ENCODE peak calls at places on chromosome 1, in four cellular contexts. J, B, O and W are unnamed samples.

GRCh38 chr1:56967900-56968832 is 2.4 kb upstream of the C8B start:
- DNase-seq in O (no peak), B (peak; percentile 33), J (no peak), W (peak; percentile 4)

GRCh38 chr1:204616683-204617082 is 68.9 kb downstream of the LRRN2 start:
- DNase-seq in O (no peak), J (no peak), B (no peak), W (no peak)

GRCh38 chr1:204513117-204513716 is 3.0 kb upstream of the MDM4 start:
- DNase-seq in J (peak; percentile 21), B (no peak), O (no peak), W (no peak)

GRCh38 chr1:235415008-235415904 is 48.0 kb downstream of the TBCE start:
- DNase-seq in B (peak; percentile 79), O (peak; percentile 4), J (peak; percentile 34), W (peak; percentile 48)

GRCh38 chr1:218336353-218336752 is 8.8 kb upstream of the TGFB2 start:
- DNase-seq in B (no peak), O (no peak), J (no peak), W (peak; percentile 23)

GRCh38 chr1:221602866-221603265 is 139.0 kb downstream of the DUSP10 start:
- DNase-seq in B (no peak), J (no peak), O (no peak), W (no peak)

GRCh38 chr1:183262628-183263220 is 76.7 kb downstream of the LAMC2 start:
- DNase-seq in J (no peak), B (no peak), O (no peak), W (no peak)

GRCh38 chr1:31084782-31085569 is 19.5 kb upstream of the PUM1 start:
- DNase-seq in O (no peak), B (no peak), J (no peak), W (no peak)

GRCh38 chr1:119047040-119047438 is 58.9 kb upstream of the TBX15 start:
- DNase-seq in J (no peak), O (no peak), B (peak; percentile 61), W (no peak)